ENCODE peak calls at places on chromosome 4, in nine cellular contexts. One of them, this sample, is unnamed.

GRCh38 chr4:114180481-114180880 is 201.0 kb upstream of the ARSJ start:
- DNase-seq in stimulated activated CD8-positive, alpha-beta memory T cell treated with anti-CD3 and anti-CD28 coated beads, Interleukin-15, amount 100 ng/mL, for 24 hours: no peak
- DNase-seq in OCI-LY7: peak; percentile 30
- DNase-seq in PC-9: no peak
- DNase-seq in HL-60: no peak
- DNase-seq in GDM1: no peak
- DNase-seq in H9: peak; percentile 79
- DNase-seq in astrocyte of the spinal cord: peak; percentile 91
- DNase-seq in AG08396: peak; percentile 73
- DNase-seq in this sample: peak; percentile 69

GRCh38 chr4:16102356-16102755 is 18.5 kb upstream of the PROM1 start:
- DNase-seq in H9: peak; percentile 8
- DNase-seq in HL-60: no peak
- DNase-seq in AG08396: no peak
- DNase-seq in OCI-LY7: no peak
- DNase-seq in astrocyte of the spinal cord: no peak
- DNase-seq in stimulated activated CD8-positive, alpha-beta memory T cell treated with anti-CD3 and anti-CD28 coated beads, Interleukin-15, amount 100 ng/mL, for 24 hours: no peak
- DNase-seq in PC-9: no peak
- DNase-seq in GDM1: no peak
- DNase-seq in this sample: no peak

GRCh38 chr4:169268951-169269781 is 1.6 kb downstream of the SH3RF1 start:
- DNase-seq in H9: no peak
- DNase-seq in OCI-LY7: no peak
- DNase-seq in AG08396: peak; percentile 49
- DNase-seq in HL-60: no peak
- DNase-seq in stimulated activated CD8-positive, alpha-beta memory T cell treated with anti-CD3 and anti-CD28 coated beads, Interleukin-15, amount 100 ng/mL, for 24 hours: no peak
- DNase-seq in GDM1: no peak
- DNase-seq in astrocyte of the spinal cord: peak; percentile 79
- DNase-seq in PC-9: no peak
- DNase-seq in this sample: no peak

GRCh38 chr4:158870282-158871049 is 101.6 kb downstream of the FNIP2 start:
- DNase-seq in astrocyte of the spinal cord: no peak
- DNase-seq in PC-9: no peak
- DNase-seq in AG08396: no peak
- DNase-seq in stimulated activated CD8-positive, alpha-beta memory T cell treated with anti-CD3 and anti-CD28 coated beads, Interleukin-15, amount 100 ng/mL, for 24 hours: no peak
- DNase-seq in GDM1: no peak
- DNase-seq in H9: peak; percentile 88
- DNase-seq in HL-60: no peak
- DNase-seq in OCI-LY7: peak; percentile 49
- DNase-seq in this sample: no peak

GRCh38 chr4:16024009-16024408 is 59.8 kb downstream of the PROM1 start:
- DNase-seq in stimulated activated CD8-positive, alpha-beta memory T cell treated with anti-CD3 and anti-CD28 coated beads, Interleukin-15, amount 100 ng/mL, for 24 hours: no peak
- DNase-seq in astrocyte of the spinal cord: no peak
- DNase-seq in HL-60: no peak
- DNase-seq in H9: no peak
- DNase-seq in PC-9: no peak
- DNase-seq in OCI-LY7: no peak
- DNase-seq in GDM1: no peak
- DNase-seq in AG08396: no peak
- DNase-seq in this sample: no peak

GRCh38 chr4:158624889-158625478 is 46.7 kb downstream of the C4orf46 start:
- DNase-seq in AG08396: peak; percentile 24
- DNase-seq in astrocyte of the spinal cord: peak; percentile 68
- DNase-seq in OCI-LY7: peak; percentile 60
- DNase-seq in GDM1: peak; percentile 1
- DNase-seq in HL-60: peak; percentile 48
- DNase-seq in H9: peak; percentile 26
- DNase-seq in PC-9: peak; percentile 16
- DNase-seq in stimulated activated CD8-positive, alpha-beta memory T cell treated with anti-CD3 and anti-CD28 coated beads, Interleukin-15, amount 100 ng/mL, for 24 hours: no peak
- DNase-seq in this sample: peak; percentile 61

GRCh38 chr4:97072666-97073065 is 1070.6 kb downstream of the STPG2 start:
- DNase-seq in AG08396: no peak
- DNase-seq in H9: no peak
- DNase-seq in HL-60: no peak
- DNase-seq in OCI-LY7: no peak
- DNase-seq in astrocyte of the spinal cord: no peak
- DNase-seq in GDM1: no peak
- DNase-seq in PC-9: no peak
- DNase-seq in stimulated activated CD8-positive, alpha-beta memory T cell treated with anti-CD3 and anti-CD28 coated beads, Interleukin-15, amount 100 ng/mL, for 24 hours: no peak
- DNase-seq in this sample: no peak

GRCh38 chr4:130356873-130357272 is 1260.9 kb downstream of the C4orf33 start:
- DNase-seq in stimulated activated CD8-positive, alpha-beta memory T cell treated with anti-CD3 and anti-CD28 coated beads, Interleukin-15, amount 100 ng/mL, for 24 hours: no peak
- DNase-seq in GDM1: no peak
- DNase-seq in PC-9: no peak
- DNase-seq in astrocyte of the spinal cord: no peak
- DNase-seq in H9: no peak
- DNase-seq in OCI-LY7: no peak
- DNase-seq in AG08396: no peak
- DNase-seq in HL-60: no peak
- DNase-seq in this sample: no peak

GRCh38 chr4:2068566-2068965 is 9.4 kb downstream of the NAT8L start:
- DNase-seq in stimulated activated CD8-positive, alpha-beta memory T cell treated with anti-CD3 and anti-CD28 coated beads, Interleukin-15, amount 100 ng/mL, for 24 hours: no peak
- DNase-seq in PC-9: no peak
- DNase-seq in AG08396: no peak
- DNase-seq in astrocyte of the spinal cord: no peak
- DNase-seq in GDM1: no peak
- DNase-seq in HL-60: no peak
- DNase-seq in OCI-LY7: no peak
- DNase-seq in H9: no peak
- DNase-seq in this sample: no peak

GRCh38 chr4:38366451-38366850 is 297.5 kb upstream of the KLF3 start:
- DNase-seq in astrocyte of the spinal cord: no peak
- DNase-seq in stimulated activated CD8-positive, alpha-beta memory T cell treated with anti-CD3 and anti-CD28 coated beads, Interleukin-15, amount 100 ng/mL, for 24 hours: no peak
- DNase-seq in GDM1: no peak
- DNase-seq in HL-60: no peak
- DNase-seq in AG08396: no peak
- DNase-seq in PC-9: peak; percentile 49
- DNase-seq in OCI-LY7: no peak
- DNase-seq in H9: no peak
- DNase-seq in this sample: peak; percentile 28

GRCh38 chr4:161546902-161547301 is 616.9 kb downstream of the FSTL5 start:
- DNase-seq in H9: no peak
- DNase-seq in stimulated activated CD8-positive, alpha-beta memory T cell treated with anti-CD3 and anti-CD28 coated beads, Interleukin-15, amount 100 ng/mL, for 24 hours: no peak
- DNase-seq in OCI-LY7: no peak
- DNase-seq in AG08396: no peak
- DNase-seq in PC-9: no peak
- DNase-seq in GDM1: no peak
- DNase-seq in HL-60: no peak
- DNase-seq in astrocyte of the spinal cord: peak; percentile 9
- DNase-seq in this sample: peak; percentile 6

GRCh38 chr4:153471691-153472080 is 5.5 kb downstream of the TMEM131L start:
- DNase-seq in GDM1: no peak
- DNase-seq in H9: no peak
- DNase-seq in PC-9: no peak
- DNase-seq in stimulated activated CD8-positive, alpha-beta memory T cell treated with anti-CD3 and anti-CD28 coated beads, Interleukin-15, amount 100 ng/mL, for 24 hours: no peak
- DNase-seq in HL-60: no peak
- DNase-seq in AG08396: no peak
- DNase-seq in OCI-LY7: peak; percentile 54
- DNase-seq in astrocyte of the spinal cord: no peak
- DNase-seq in this sample: no peak

GRCh38 chr4:81635747-81636146 is 164.0 kb upstream of the RASGEF1B start:
- DNase-seq in AG08396: no peak
- DNase-seq in PC-9: peak; percentile 14
- DNase-seq in H9: no peak
- DNase-seq in GDM1: peak; percentile 48
- DNase-seq in HL-60: peak; percentile 64
- DNase-seq in astrocyte of the spinal cord: no peak
- DNase-seq in OCI-LY7: peak; percentile 96
- DNase-seq in stimulated activated CD8-positive, alpha-beta memory T cell treated with anti-CD3 and anti-CD28 coated beads, Interleukin-15, amount 100 ng/mL, for 24 hours: no peak
- DNase-seq in this sample: peak; percentile 21

GRCh38 chr4:113593400-113594230 is 167.9 kb downstream of the CAMK2D start:
- DNase-seq in stimulated activated CD8-positive, alpha-beta memory T cell treated with anti-CD3 and anti-CD28 coated beads, Interleukin-15, amount 100 ng/mL, for 24 hours: no peak
- DNase-seq in astrocyte of the spinal cord: no peak
- DNase-seq in PC-9: no peak
- DNase-seq in H9: no peak
- DNase-seq in GDM1: no peak
- DNase-seq in HL-60: no peak
- DNase-seq in OCI-LY7: peak; percentile 60
- DNase-seq in AG08396: no peak
- DNase-seq in this sample: no peak

GRCh38 chr4:138749303-138749702 is 266.3 kb upstream of the NOCT start:
- DNase-seq in OCI-LY7: no peak
- DNase-seq in HL-60: no peak
- DNase-seq in stimulated activated CD8-positive, alpha-beta memory T cell treated with anti-CD3 and anti-CD28 coated beads, Interleukin-15, amount 100 ng/mL, for 24 hours: no peak
- DNase-seq in AG08396: peak; percentile 58
- DNase-seq in H9: no peak
- DNase-seq in GDM1: no peak
- DNase-seq in astrocyte of the spinal cord: peak; percentile 27
- DNase-seq in PC-9: no peak
- DNase-seq in this sample: no peak

GRCh38 chr4:154743683-154744340 is at the start of gene LRAT:
- DNase-seq in HL-60: no peak
- DNase-seq in PC-9: peak; percentile 81
- DNase-seq in GDM1: no peak
- DNase-seq in AG08396: peak; percentile 50
- DNase-seq in stimulated activated CD8-positive, alpha-beta memory T cell treated with anti-CD3 and anti-CD28 coated beads, Interleukin-15, amount 100 ng/mL, for 24 hours: no peak
- DNase-seq in H9: peak; percentile 92
- DNase-seq in OCI-LY7: no peak
- DNase-seq in astrocyte of the spinal cord: peak; percentile 18
- DNase-seq in this sample: no peak

GRCh38 chr4:41550308-41550707 is 12.4 kb downstream of the LIMCH1 start:
- DNase-seq in GDM1: no peak
- DNase-seq in AG08396: no peak
- DNase-seq in stimulated activated CD8-positive, alpha-beta memory T cell treated with anti-CD3 and anti-CD28 coated beads, Interleukin-15, amount 100 ng/mL, for 24 hours: no peak
- DNase-seq in H9: no peak
- DNase-seq in HL-60: no peak
- DNase-seq in astrocyte of the spinal cord: no peak
- DNase-seq in OCI-LY7: no peak
- DNase-seq in PC-9: no peak
- DNase-seq in this sample: no peak

GRCh38 chr4:176387571-176387970 is 67.8 kb downstream of the SPCS3 start:
- DNase-seq in GDM1: no peak
- DNase-seq in HL-60: no peak
- DNase-seq in PC-9: no peak
- DNase-seq in astrocyte of the spinal cord: peak; percentile 40
- DNase-seq in OCI-LY7: no peak
- DNase-seq in H9: no peak
- DNase-seq in stimulated activated CD8-positive, alpha-beta memory T cell treated with anti-CD3 and anti-CD28 coated beads, Interleukin-15, amount 100 ng/mL, for 24 hours: no peak
- DNase-seq in AG08396: no peak
- DNase-seq in this sample: no peak

GRCh38 chr4:39255266-39255665 is 72.9 kb downstream of the WDR19 start:
- DNase-seq in astrocyte of the spinal cord: peak; percentile 49
- DNase-seq in HL-60: no peak
- DNase-seq in OCI-LY7: no peak
- DNase-seq in H9: no peak
- DNase-seq in PC-9: peak; percentile 28
- DNase-seq in stimulated activated CD8-positive, alpha-beta memory T cell treated with anti-CD3 and anti-CD28 coated beads, Interleukin-15, amount 100 ng/mL, for 24 hours: no peak
- DNase-seq in AG08396: peak; percentile 26
- DNase-seq in GDM1: no peak
- DNase-seq in this sample: peak; percentile 40

GRCh38 chr4:8086751-8087445 is 71.7 kb downstream of the ABLIM2 start:
- DNase-seq in astrocyte of the spinal cord: no peak
- DNase-seq in stimulated activated CD8-positive, alpha-beta memory T cell treated with anti-CD3 and anti-CD28 coated beads, Interleukin-15, amount 100 ng/mL, for 24 hours: no peak
- DNase-seq in OCI-LY7: no peak
- DNase-seq in GDM1: no peak
- DNase-seq in HL-60: no peak
- DNase-seq in PC-9: no peak
- DNase-seq in H9: no peak
- DNase-seq in AG08396: no peak
- DNase-seq in this sample: no peak

GRCh38 chr4:98546910-98547544 is 111.4 kb downstream of the TSPAN5 start:
- DNase-seq in AG08396: peak; percentile 61
- DNase-seq in HL-60: no peak
- DNase-seq in GDM1: no peak
- DNase-seq in astrocyte of the spinal cord: peak; percentile 65
- DNase-seq in PC-9: no peak
- DNase-seq in H9: no peak
- DNase-seq in OCI-LY7: no peak
- DNase-seq in stimulated activated CD8-positive, alpha-beta memory T cell treated with anti-CD3 and anti-CD28 coated beads, Interleukin-15, amount 100 ng/mL, for 24 hours: no peak
- DNase-seq in this sample: no peak

GRCh38 chr4:161555689-161556660 is 607.8 kb downstream of the FSTL5 start:
- DNase-seq in PC-9: no peak
- DNase-seq in OCI-LY7: no peak
- DNase-seq in HL-60: no peak
- DNase-seq in AG08396: no peak
- DNase-seq in H9: no peak
- DNase-seq in stimulated activated CD8-positive, alpha-beta memory T cell treated with anti-CD3 and anti-CD28 coated beads, Interleukin-15, amount 100 ng/mL, for 24 hours: no peak
- DNase-seq in GDM1: no peak
- DNase-seq in astrocyte of the spinal cord: peak; percentile 82
- DNase-seq in this sample: peak; percentile 39

GRCh38 chr4:87489678-87490077 is 39.5 kb downstream of the SPARCL1 start:
- DNase-seq in astrocyte of the spinal cord: no peak
- DNase-seq in PC-9: no peak
- DNase-seq in GDM1: no peak
- DNase-seq in H9: no peak
- DNase-seq in OCI-LY7: no peak
- DNase-seq in HL-60: no peak
- DNase-seq in AG08396: no peak
- DNase-seq in stimulated activated CD8-positive, alpha-beta memory T cell treated with anti-CD3 and anti-CD28 coated beads, Interleukin-15, amount 100 ng/mL, for 24 hours: no peak
- DNase-seq in this sample: no peak

GRCh38 chr4:149345424-149345823 is 470.2 kb downstream of the IQCM start:
- DNase-seq in HL-60: no peak
- DNase-seq in astrocyte of the spinal cord: no peak
- DNase-seq in OCI-LY7: no peak
- DNase-seq in PC-9: no peak
- DNase-seq in AG08396: no peak
- DNase-seq in GDM1: no peak
- DNase-seq in stimulated activated CD8-positive, alpha-beta memory T cell treated with anti-CD3 and anti-CD28 coated beads, Interleukin-15, amount 100 ng/mL, for 24 hours: no peak
- DNase-seq in H9: no peak
- DNase-seq in this sample: no peak

GRCh38 chr4:169305651-169306050 is 34.9 kb upstream of the SH3RF1 start:
- DNase-seq in GDM1: no peak
- DNase-seq in stimulated activated CD8-positive, alpha-beta memory T cell treated with anti-CD3 and anti-CD28 coated beads, Interleukin-15, amount 100 ng/mL, for 24 hours: no peak
- DNase-seq in OCI-LY7: no peak
- DNase-seq in HL-60: no peak
- DNase-seq in PC-9: no peak
- DNase-seq in H9: no peak
- DNase-seq in AG08396: peak; percentile 21
- DNase-seq in astrocyte of the spinal cord: peak; percentile 23
- DNase-seq in this sample: no peak

GRCh38 chr4:122959441-122959840 is 37.0 kb upstream of the NUDT6 start:
- DNase-seq in stimulated activated CD8-positive, alpha-beta memory T cell treated with anti-CD3 and anti-CD28 coated beads, Interleukin-15, amount 100 ng/mL, for 24 hours: no peak
- DNase-seq in astrocyte of the spinal cord: no peak
- DNase-seq in H9: no peak
- DNase-seq in OCI-LY7: no peak
- DNase-seq in AG08396: no peak
- DNase-seq in GDM1: no peak
- DNase-seq in HL-60: no peak
- DNase-seq in PC-9: no peak
- DNase-seq in this sample: no peak

GRCh38 chr4:94240384-94240783 is 32.7 kb downstream of the SMARCAD1 start:
- DNase-seq in H9: no peak
- DNase-seq in PC-9: no peak
- DNase-seq in AG08396: no peak
- DNase-seq in GDM1: no peak
- DNase-seq in stimulated activated CD8-positive, alpha-beta memory T cell treated with anti-CD3 and anti-CD28 coated beads, Interleukin-15, amount 100 ng/mL, for 24 hours: no peak
- DNase-seq in HL-60: no peak
- DNase-seq in astrocyte of the spinal cord: no peak
- DNase-seq in OCI-LY7: no peak
- DNase-seq in this sample: no peak

GRCh38 chr4:2901186-2901585 is 57.5 kb downstream of the ADD1 start:
- DNase-seq in H9: no peak
- DNase-seq in AG08396: no peak
- DNase-seq in stimulated activated CD8-positive, alpha-beta memory T cell treated with anti-CD3 and anti-CD28 coated beads, Interleukin-15, amount 100 ng/mL, for 24 hours: no peak
- DNase-seq in astrocyte of the spinal cord: no peak
- DNase-seq in OCI-LY7: no peak
- DNase-seq in GDM1: no peak
- DNase-seq in HL-60: no peak
- DNase-seq in PC-9: no peak
- DNase-seq in this sample: no peak

GRCh38 chr4:93776386-93777080 is 52.0 kb upstream of the ATOH1 start:
- DNase-seq in AG08396: peak; percentile 39
- DNase-seq in PC-9: no peak
- DNase-seq in astrocyte of the spinal cord: peak; percentile 58
- DNase-seq in stimulated activated CD8-positive, alpha-beta memory T cell treated with anti-CD3 and anti-CD28 coated beads, Interleukin-15, amount 100 ng/mL, for 24 hours: no peak
- DNase-seq in H9: no peak
- DNase-seq in OCI-LY7: no peak
- DNase-seq in HL-60: no peak
- DNase-seq in GDM1: no peak
- DNase-seq in this sample: peak; percentile 81

GRCh38 chr4:145703850-145704528 is 24.0 kb downstream of the C4orf51 start:
- DNase-seq in stimulated activated CD8-positive, alpha-beta memory T cell treated with anti-CD3 and anti-CD28 coated beads, Interleukin-15, amount 100 ng/mL, for 24 hours: no peak
- DNase-seq in GDM1: no peak
- DNase-seq in OCI-LY7: no peak
- DNase-seq in astrocyte of the spinal cord: no peak
- DNase-seq in H9: no peak
- DNase-seq in AG08396: no peak
- DNase-seq in PC-9: peak; percentile 26
- DNase-seq in HL-60: no peak
- DNase-seq in this sample: no peak

GRCh38 chr4:87853108-87853507 is 20.3 kb downstream of the MEPE start:
- DNase-seq in OCI-LY7: peak; percentile 33
- DNase-seq in H9: no peak
- DNase-seq in astrocyte of the spinal cord: peak; percentile 75
- DNase-seq in AG08396: peak; percentile 31
- DNase-seq in PC-9: no peak
- DNase-seq in GDM1: peak; percentile 16
- DNase-seq in stimulated activated CD8-positive, alpha-beta memory T cell treated with anti-CD3 and anti-CD28 coated beads, Interleukin-15, amount 100 ng/mL, for 24 hours: no peak
- DNase-seq in HL-60: peak; percentile 14
- DNase-seq in this sample: peak; percentile 30